ENCODE peak calls at places on chromosomes 16 and 17, in eight cellular contexts. N is fibroblast of gingiva; H is activated CD4-positive, CD25-positive, alpha-beta regulatory T cell treated with anti-CD3 and anti-CD28 coated beads, Interleukin-2, amount 50 U/mL, for 72 hours; O is nucleus accumbens; Z is mesothelial cell of epicardium; A is left kidney; T is stimulated activated CD8-positive, alpha-beta memory T cell treated with anti-CD3 and anti-CD28 coated beads, Interleukin-2, amount 100 ng/mL, for 1 hour; C is AG04450. M is an unnamed sample.

GRCh38 chr16:77336637-77337036 is 98.2 kb downstream of the ADAMTS18 start:
- DNase-seq in N (peak; percentile 58), H (no peak), O (no peak), Z (no peak), A (peak; percentile 57), T (no peak), C (no peak), M (no peak)

GRCh38 chr17:31085563-31085962 is 9.2 kb upstream of the NF1 start:
- DNase-seq in N (peak; percentile 59), H (no peak), O (no peak), Z (no peak), A (no peak), T (no peak), C (no peak), M (no peak)

GRCh38 chr16:11207646-11208045 is 48.4 kb downstream of the SOCS1 start:
- DNase-seq in N (no peak), H (peak; percentile 46), O (no peak), Z (no peak), A (no peak), T (no peak), C (no peak), M (no peak)

GRCh38 chr16:64974381-64974780 is 147.5 kb downstream of the CDH11 start:
- DNase-seq in N (no peak), H (no peak), O (no peak), Z (no peak), A (no peak), T (no peak), C (no peak), M (no peak)

GRCh38 chr17:79990704-79991103 is 45.0 kb downstream of the TBC1D16 start:
- DNase-seq in N (no peak), H (no peak), O (no peak), Z (no peak), A (no peak), T (no peak), C (no peak), M (no peak)

GRCh38 chr17:75631353-75631752 is 1.9 kb upstream of the SMIM5 start:
- DNase-seq in N (no peak), H (no peak), O (no peak), Z (no peak), A (no peak), T (no peak), C (no peak), M (no peak)

GRCh38 chr16:19294156-19294649 is 8.7 kb downstream of the CLEC19A start:
- DNase-seq in N (peak; percentile 6), H (peak; percentile 29), O (peak; percentile 15), Z (no peak), A (peak; percentile 65), T (no peak), C (no peak), M (no peak)

GRCh38 chr17:9334536-9335446 is 240.8 kb downstream of the STX8 start:
- DNase-seq in N (no peak), H (no peak), O (no peak), Z (no peak), A (no peak), T (no peak), C (no peak), M (no peak)

GRCh38 chr16:25107466-25107792 is 4.1 kb upstream of the LCMT1 start:
- DNase-seq in N (no peak), H (no peak), O (no peak), Z (no peak), A (no peak), T (no peak), C (no peak), M (no peak)

GRCh38 chr16:70257391-70257790 is 5.7 kb upstream of the EXOSC6 start:
- DNase-seq in N (no peak), H (no peak), O (no peak), Z (no peak), A (no peak), T (no peak), C (no peak), M (no peak)

GRCh38 chr17:44829558-44830358 is at the start of gene GJC1:
- DNase-seq in N (peak; percentile 20), H (peak; percentile 39), O (no peak), Z (peak; percentile 41), A (peak; percentile 88), T (no peak), C (no peak), M (peak; percentile 51)

GRCh38 chr17:34616148-34616547 is 36.8 kb downstream of the TMEM132E start:
- DNase-seq in N (no peak), H (no peak), O (no peak), Z (no peak), A (peak; percentile 98), T (no peak), C (no peak), M (peak; percentile 16)

GRCh38 chr16:51416921-51417320 is 265.9 kb upstream of the SALL1 start:
- DNase-seq in N (peak; percentile 34), H (no peak), O (no peak), Z (no peak), A (no peak), T (no peak), C (peak; percentile 24), M (no peak)

GRCh38 chr17:61647044-61647443 is 56.0 kb upstream of the NACA2 start:
- DNase-seq in N (peak; percentile 77), H (no peak), O (no peak), Z (no peak), A (no peak), T (no peak), C (no peak), M (no peak)